ENCODE peak calls at places on chromosomes 7 and 10, in six cellular contexts. S is suprapubic skin, C is K562, Z is A549, E is esophagus muscularis mucosa, H is tibial nerve. J is an unnamed sample.

GRCh38 chr7:81161459-81162075 is 242.7 kb upstream of the SEMA3C start:
- DNase-seq in S (no peak), C (peak; percentile 58), Z (peak; percentile 71), E (no peak), H (peak; percentile 49), J (no peak)

GRCh38 chr10:26697922-26698608 is 564 bp downstream of the PDSS1 start:
- DNase-seq in S (no peak), C (peak; percentile 28), Z (peak; percentile 8), E (no peak), H (no peak), J (no peak)

GRCh38 chr10:42367532-42368230 is 270.7 kb downstream of the ZNF33B start:
- DNase-seq in S (peak; percentile 71), C (peak; percentile 97), Z (no peak), E (peak; percentile 95), H (peak; percentile 82), J (peak; percentile 77)

GRCh38 chr7:21500117-21500516 is 42.7 kb upstream of the DNAH11 start:
- DNase-seq in S (no peak), C (no peak), Z (no peak), E (no peak), H (no peak), J (no peak)

GRCh38 chr10:28810062-28810870 is 132.9 kb downstream of the BAMBI start:
- DNase-seq in S (no peak), C (peak; percentile 53), Z (no peak), E (no peak), H (no peak), J (no peak)

GRCh38 chr10:29736325-29737208 is 101.8 kb upstream of the SVIL start:
- DNase-seq in S (peak; percentile 79), C (no peak), Z (peak; percentile 81), E (no peak), H (no peak), J (peak; percentile 75)

GRCh38 chr10:77548157-77548556 is 89.5 kb downstream of the KCNMA1 start:
- DNase-seq in S (no peak), C (no peak), Z (no peak), E (no peak), H (no peak), J (no peak)

GRCh38 chr10:10870523-10871241 is 147.0 kb upstream of the CELF2 start:
- DNase-seq in S (no peak), C (no peak), Z (no peak), E (no peak), H (no peak), J (peak; percentile 37)

GRCh38 chr7:56229631-56230030 is 113.4 kb upstream of the NUPR2 start:
- DNase-seq in S (no peak), C (peak; percentile 5), Z (no peak), E (no peak), H (no peak), J (no peak)

GRCh38 chr10:119090968-119091367 is 10.4 kb upstream of the EIF3A start:
- DNase-seq in S (no peak), C (peak; percentile 73), Z (no peak), E (no peak), H (no peak), J (no peak)

GRCh38 chr10:56319386-56319785 is 41.7 kb downstream of the ZWINT start:
- DNase-seq in S (no peak), C (no peak), Z (no peak), E (no peak), H (no peak), J (no peak)
- TF ChIP-seq EP300 in S (no peak), C (no peak), Z (no peak), E (no peak), H (no peak), J (no peak)

GRCh38 chr10:126133906-126134703 is 237.7 kb downstream of the FANK1 start:
- DNase-seq in S (no peak), C (no peak), Z (peak; percentile 26), E (no peak), H (no peak), J (no peak)

GRCh38 chr10:126137557-126138221 is 241.3 kb downstream of the FANK1 start:
- DNase-seq in S (no peak), C (no peak), Z (no peak), E (no peak), H (no peak), J (no peak)

GRCh38 chr10:126133082-126133620 is 236.8 kb downstream of the FANK1 start:
- DNase-seq in S (no peak), C (no peak), Z (no peak), E (peak; percentile 68), H (no peak), J (no peak)

GRCh38 chr10:126135939-126136595 is 239.7 kb downstream of the FANK1 start:
- DNase-seq in S (no peak), C (no peak), Z (no peak), E (no peak), H (no peak), J (no peak)

DNA sequence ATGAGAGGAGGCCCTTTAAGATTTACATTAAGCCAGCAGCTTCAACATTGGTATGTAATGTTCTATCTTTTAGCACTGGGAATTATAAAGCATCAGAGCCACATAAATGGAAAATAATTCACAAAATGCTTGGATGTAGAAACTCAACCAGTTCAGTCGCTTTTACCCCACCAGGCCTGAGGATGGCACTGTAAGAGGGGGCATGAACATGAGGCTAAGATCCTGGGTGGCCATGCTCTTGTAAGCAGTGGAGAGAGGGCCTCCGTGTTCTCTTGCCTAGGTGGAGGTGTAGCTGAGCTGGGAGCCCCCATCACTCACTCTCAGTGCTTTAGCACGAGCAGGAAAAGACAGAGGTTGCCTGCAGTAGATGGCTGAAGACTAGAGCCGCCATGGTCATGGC is 238.8 kb downstream of the FANK1 start:
- DNase-seq in S (no peak), C (no peak), Z (no peak), E (no peak), H (no peak), J (no peak)
- TF ChIP-seq CTCF in S (no peak), C (no peak), Z (no peak), E (no peak), H (no peak), J (no peak)

GRCh38 chr10:96513686-96514551 is at the start of gene TLL2:
- DNase-seq in S (peak; percentile 84), C (peak; percentile 80), Z (peak; percentile 85), E (peak; percentile 95), H (peak; percentile 58), J (peak; percentile 87)
- TF ChIP-seq POLR2A in S (no peak), C (no peak), Z (peak; percentile 55), E (no peak), H (no peak), J (no peak)

GRCh38 chr10:4626919-4627318 is 199.1 kb upstream of the AKR1E2 start:
- DNase-seq in S (no peak), C (no peak), Z (no peak), E (no peak), H (no peak), J (no peak)

GRCh38 chr10:4617626-4618025 is 208.4 kb upstream of the AKR1E2 start:
- DNase-seq in S (no peak), C (no peak), Z (no peak), E (no peak), H (no peak), J (no peak)

GRCh38 chr10:4623200-4623599 is 202.8 kb upstream of the AKR1E2 start:
- DNase-seq in S (no peak), C (no peak), Z (no peak), E (no peak), H (no peak), J (no peak)

GRCh38 chr10:4623757-4624420 is 202.1 kb upstream of the AKR1E2 start:
- DNase-seq in S (no peak), C (no peak), Z (no peak), E (no peak), H (no peak), J (no peak)

GRCh38 chr10:4622374-4622773 is 203.6 kb upstream of the AKR1E2 start:
- DNase-seq in S (no peak), C (no peak), Z (no peak), E (no peak), H (no peak), J (no peak)
- TF ChIP-seq EP300 in S (no peak), C (no peak), Z (no peak), E (no peak), H (no peak), J (no peak)

DNA sequence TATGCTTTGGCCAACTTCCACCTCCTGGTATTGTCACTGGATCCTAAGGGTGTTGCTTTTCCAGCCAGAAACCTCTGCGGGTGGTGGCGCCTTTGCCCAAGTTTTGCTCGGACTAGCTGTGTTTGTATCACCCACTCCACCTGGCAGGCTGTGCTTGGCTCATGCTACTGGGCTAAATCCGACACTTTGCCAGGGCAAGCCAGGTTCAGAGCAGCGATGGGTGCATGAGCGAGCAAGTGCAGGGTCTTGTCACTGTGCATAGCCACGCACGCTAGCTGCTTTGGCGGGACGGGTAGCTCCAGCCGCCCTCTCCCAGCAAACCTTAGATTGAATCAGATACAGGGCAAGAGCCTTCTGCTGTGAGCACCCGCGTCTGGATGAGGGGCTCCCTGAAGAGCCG is 737.5 kb downstream of the PCDH15 start:
- DNase-seq in S (no peak), C (no peak), Z (no peak), E (no peak), H (no peak), J (no peak)
- TF ChIP-seq CTCF in S (no peak), C (no peak), Z (no peak), E (no peak), H (no peak), J (no peak)

J was measured in ovary.